ENCODE peak calls at places on chromosomes 11 and 22, in five cellular contexts. R is tibial artery, F is IMR-90, O is thoracic aorta, G is uterus. L is an unnamed sample.

GRCh38 chr11:43556892-43557291 is 123.6 kb upstream of the HSD17B12 start:
- DNase-seq in F (no peak), R (no peak), O (no peak), G (no peak), L (no peak)

GRCh38 chr11:19164230-19164855 is 37.4 kb downstream of the CSRP3 start:
- DNase-seq in R (no peak), F (no peak), G (no peak), O (no peak), L (no peak)

GRCh38 chr22:22884010-22884887 is 3.4 kb upstream of the IGLL5 start:
- DNase-seq in F (peak), G (no peak), O (no peak), R (peak), L (no peak)

GRCh38 chr22:37121887-37122591 is 12.5 kb upstream of the TMPRSS6 start:
- DNase-seq in O (no peak), R (no peak), G (no peak), F (peak), L (no peak)

GRCh38 chr11:121451178-121451981 is 734 bp upstream of the SORL1 start:
- DNase-seq in R (no peak), F (no peak), G (no peak), O (no peak), L (no peak)

GRCh38 chr11:128055576-128056217 is 531.7 kb downstream of the ETS1 start:
- DNase-seq in O (no peak), R (no peak), F (no peak), G (no peak), L (no peak)

GRCh38 chr11:96311120-96311568 is 31.9 kb downstream of the MAML2 start:
- DNase-seq in G (no peak), O (no peak), R (no peak), F (peak), L (no peak)

GRCh38 chr11:101127348-101127698 is 2.3 kb downstream of the PGR start:
- DNase-seq in G (peak), F (no peak), R (peak), O (no peak), L (no peak)

GRCh38 chr11:95065336-95065735 is 1.4 kb upstream of the SRSF8 start:
- DNase-seq in G (no peak), R (no peak), F (no peak), O (no peak), L (no peak)

GRCh38 chr11:82003671-82004148 is 730.0 kb downstream of the FAM181B start:
- DNase-seq in R (no peak), F (no peak), G (no peak), O (no peak), L (no peak)

GRCh38 chr11:12625438-12626071 is 48.7 kb upstream of the TEAD1 start:
- DNase-seq in O (no peak), F (peak), G (no peak), R (no peak), L (no peak)

GRCh38 chr11:122717264-122717867 is 61.8 kb downstream of the UBASH3B start:
- DNase-seq in R (no peak), G (no peak), O (no peak), F (no peak), L (no peak)

GRCh38 chr11:4479676-4480075 is 2.8 kb upstream of the OR52K1 start:
- DNase-seq in G (no peak), R (no peak), O (no peak), F (no peak), L (no peak)

GRCh38 chr11:104946907-104947306 is 21.5 kb downstream of the CASP4 start:
- DNase-seq in F (peak), G (no peak), O (no peak), R (no peak), L (no peak)

GRCh38 chr11:130171534-130171933 is 12.0 kb downstream of the ST14 start:
- DNase-seq in F (no peak), O (no peak), R (no peak), G (no peak), L (no peak)

GRCh38 chr11:105229257-105229656 is 89.7 kb upstream of the CARD18 start:
- DNase-seq in O (no peak), G (no peak), F (peak), R (no peak), L (no peak)

GRCh38 chr11:24624432-24624831 is 127.6 kb downstream of the LUZP2 start:
- DNase-seq in F (no peak), O (no peak), G (no peak), R (no peak), L (no peak)

GRCh38 chr11:36165638-36166389 is 123.4 kb downstream of the COMMD9 start:
- DNase-seq in F (peak), G (no peak), R (no peak), O (no peak), L (no peak)

GRCh38 chr11:34537636-34538035 is 24.0 kb upstream of the ELF5 start:
- DNase-seq in F (no peak), R (no peak), G (no peak), O (no peak), L (no peak)

GRCh38 chr11:1655168-1656060 is 25.8 kb downstream of the KRTAP5-5 start:
- DNase-seq in F (no peak), R (peak), G (peak), O (no peak), L (no peak)

GRCh38 chr11:115217726-115218311 is 286.4 kb downstream of the CADM1 start:
- DNase-seq in R (no peak), G (no peak), O (no peak), F (no peak), L (no peak)

GRCh38 chr11:82831364-82831763 is 68.9 kb downstream of the PRCP start:
- DNase-seq in R (no peak), O (no peak), F (no peak), G (no peak), L (no peak)

GRCh38 chr11:131146817-131147490 is 223.5 kb upstream of the NTM start:
- DNase-seq in F (peak), O (no peak), G (no peak), R (no peak), L (no peak)

GRCh38 chr11:2269601-2270321 is 627 bp downstream of the ASCL2 start:
- DNase-seq in R (no peak), G (peak), F (peak), O (no peak), L (peak)

GRCh38 chr22:48882636-48883200 is 945.0 kb downstream of the BRD1 start:
- DNase-seq in F (no peak), O (no peak), G (no peak), R (no peak), L (no peak)

GRCh38 chr22:23306438-23306921 is 126.2 kb downstream of the BCR start:
- DNase-seq in G (peak), R (peak), O (no peak), F (peak), L (no peak)

GRCh38 chr22:49021097-49021925 is 806.4 kb downstream of the BRD1 start:
- DNase-seq in F (no peak), R (peak), G (no peak), O (no peak), L (no peak)

GRCh38 chr11:2775083-2775625 is 75.4 kb upstream of the KCNQ1OT1 start:
- DNase-seq in F (no peak), O (no peak), G (no peak), R (no peak), L (no peak)

GRCh38 chr11:58805065-58805464 is 39.4 kb downstream of the GLYATL2 start:
- DNase-seq in G (no peak), R (no peak), O (no peak), F (peak), L (no peak)

GRCh38 chr11:103338621-103339484 is 229.6 kb downstream of the DYNC2H1 start:
- DNase-seq in F (peak), R (no peak), G (no peak), O (no peak), L (no peak)

GRCh38 chr11:59841514-59841913 is 3.8 kb downstream of the CBLIF start:
- DNase-seq in R (no peak), F (no peak), O (no peak), G (no peak), L (no peak)

GRCh38 chr22:35661377-35661937 is 13.2 kb downstream of the APOL6 start:
- DNase-seq in F (peak), O (no peak), R (no peak), G (no peak), L (no peak)

GRCh38 chr11:40877981-40878380 is 581.5 kb downstream of the LRRC4C start:
- DNase-seq in O (no peak), R (no peak), G (no peak), F (no peak), L (no peak)

GRCh38 chr11:95230054-95231034 is 658 bp downstream of the SESN3 start:
- DNase-seq in O (no peak), F (no peak), G (peak), R (peak), L (no peak)

GRCh38 chr22:40412441-40412840 is 42.0 kb downstream of the SGSM3 start:
- DNase-seq in F (no peak), G (no peak), O (no peak), R (no peak), L (no peak)

GRCh38 chr22:50676661-50677492 is 4.3 kb downstream of the SHANK3 start:
- DNase-seq in G (no peak), F (no peak), O (no peak), R (no peak), L (no peak)

GRCh38 chr11:80096736-80097135 is 655.9 kb upstream of the TENM4 start:
- DNase-seq in O (no peak), F (peak), G (no peak), R (no peak), L (no peak)

GRCh38 chr11:10109836-10110235 is 184.2 kb downstream of the SBF2 start:
- DNase-seq in G (no peak), R (no peak), O (no peak), F (peak), L (no peak)

GRCh38 chr11:114264381-114264780 is 31.8 kb upstream of the NNMT start:
- DNase-seq in R (no peak), O (no peak), F (no peak), G (no peak), L (no peak)

GRCh38 chr22:17095538-17095937 is 10.7 kb downstream of the IL17RA start:
- DNase-seq in O (no peak), R (no peak), G (no peak), F (no peak), L (no peak)
- TF ChIP-seq CTCF in O (no peak), R (no peak), G (no peak), F (peak), L (no peak)

GRCh38 chr11:67056267-67056639 is 394 bp upstream of the RHOD start:
- DNase-seq in F (no peak), G (no peak), O (no peak), R (no peak), L (no peak)
- TF ChIP-seq CTCF in F (no peak), G (no peak), O (no peak), R (no peak), L (no peak)

GRCh38 chr22:43202326-43202725 is 15.4 kb upstream of the TTLL12 start:
- DNase-seq in R (no peak), O (no peak), F (no peak), G (no peak), L (no peak)

GRCh38 chr22:43201486-43202219 is 14.7 kb upstream of the TTLL12 start:
- DNase-seq in G (no peak), O (no peak), R (no peak), F (no peak), L (no peak)

GRCh38 chr22:43205261-43205691 is 18.3 kb upstream of the TTLL12 start:
- DNase-seq in F (no peak), R (no peak), O (no peak), G (no peak), L (no peak)

GRCh38 chr22:43202756-43203155 is 15.8 kb upstream of the TTLL12 start:
- DNase-seq in F (no peak), R (no peak), O (no peak), G (no peak), L (no peak)

GRCh38 chr22:43203471-43203981 is 16.6 kb upstream of the TTLL12 start:
- DNase-seq in F (no peak), O (no peak), G (no peak), R (no peak), L (no peak)
- TF ChIP-seq CTCF in F (no peak), O (no peak), G (no peak), R (no peak), L (no peak)

GRCh38 chr11:61310749-61311148 is 15.6 kb upstream of the VWCE start:
- DNase-seq in F (no peak), R (no peak), O (no peak), G (no peak), L (no peak)

GRCh38 chr11:61307354-61307753 is 12.2 kb upstream of the VWCE start:
- DNase-seq in G (no peak), R (no peak), F (no peak), O (no peak), L (no peak)

GRCh38 chr11:61309141-61309540 is 14.0 kb upstream of the VWCE start:
- DNase-seq in G (no peak), R (no peak), F (no peak), O (no peak), L (no peak)

GRCh38 chr11:61306221-61306620 is 11.1 kb upstream of the VWCE start:
- DNase-seq in O (no peak), F (no peak), G (no peak), R (no peak), L (no peak)

DNA sequence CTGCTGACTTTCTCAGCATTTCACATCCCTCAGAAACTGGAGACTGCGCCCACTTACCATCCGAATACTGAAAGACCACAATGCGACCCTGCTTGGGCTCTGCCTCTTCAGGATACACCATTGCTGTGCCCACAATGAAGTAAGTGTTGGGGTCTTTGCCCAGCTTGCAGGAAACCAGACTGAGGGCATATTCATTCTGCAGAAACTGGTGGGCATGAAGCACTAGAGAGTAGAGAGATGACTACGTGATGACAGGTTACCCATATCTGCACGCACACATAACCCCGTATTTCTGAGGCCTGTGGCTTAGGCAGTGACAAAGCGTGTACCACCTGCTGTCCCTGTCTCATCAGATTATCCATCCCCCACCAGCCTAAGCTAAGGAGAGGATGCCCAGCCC is 14.6 kb upstream of the VWCE start:
- DNase-seq in F (no peak), O (no peak), G (no peak), R (no peak), L (no peak)
- TF ChIP-seq CTCF in F (no peak), O (no peak), G (no peak), R (no peak), L (no peak)

GRCh38 chr22:45456811-45457210 is 43.3 kb downstream of the RIBC2 start:
- DNase-seq in G (no peak), O (no peak), F (no peak), R (no peak), L (no peak)

GRCh38 chr22:45460288-45461109 is 42.2 kb upstream of the FBLN1 start:
- DNase-seq in G (peak), F (peak), R (peak), O (no peak), L (no peak)

GRCh38 chr22:45459235-45459634 is 43.4 kb upstream of the FBLN1 start:
- DNase-seq in R (no peak), F (no peak), G (no peak), O (no peak), L (no peak)

GRCh38 chr22:45458532-45458931 is 44.2 kb upstream of the FBLN1 start:
- DNase-seq in G (no peak), F (no peak), R (no peak), O (no peak), L (no peak)

DNA sequence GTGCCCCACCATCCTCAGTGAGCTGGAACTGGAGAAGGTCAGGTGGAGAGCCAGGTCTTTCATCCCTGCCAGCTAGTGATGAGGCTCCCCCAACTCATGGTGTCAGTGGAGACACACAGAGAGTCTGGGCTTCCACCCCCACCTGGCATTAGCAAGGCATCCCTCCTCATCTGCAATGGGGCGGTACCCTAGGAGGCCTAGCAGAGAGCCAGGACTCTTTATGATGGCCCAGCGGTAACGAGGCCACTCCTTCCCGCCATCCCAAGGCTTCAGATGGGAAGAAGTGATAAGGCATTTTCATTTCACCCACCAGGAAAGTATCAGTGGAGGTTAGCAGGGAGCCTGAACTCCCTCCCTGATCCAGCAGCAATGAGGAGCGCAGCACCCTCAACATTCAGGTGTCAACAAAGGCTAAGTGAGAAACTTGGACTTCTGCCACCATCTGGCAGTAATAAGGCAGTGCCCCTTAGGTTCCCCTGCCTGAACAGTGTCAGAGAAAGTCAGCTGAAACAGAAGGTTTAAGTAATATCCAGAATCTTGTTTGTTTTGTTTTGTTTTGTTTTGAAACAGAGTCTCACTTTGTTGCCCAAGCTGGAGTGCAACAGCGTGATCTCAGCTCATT is 40.5 kb upstream of the FBLN1 start:
- DNase-seq in R (no peak), O (no peak), F (no peak), G (peak), L (no peak)
- TF ChIP-seq CTCF in R (no peak), O (no peak), F (no peak), G (no peak), L (no peak)